ENCODE peak calls at places on chromosomes 5 and 9, in six cellular contexts. S is endodermal cell, W is GM06990, Y is fibroblast of the aortic adventitia, H is heart right ventricle, O is fibroblast of pulmonary artery. X is an unnamed sample.

GRCh38 chr5:72063219-72063819 is 44.0 kb upstream of the MAP1B start:
- DNase-seq in O (peak; percentile 51), W (no peak), H (no peak), S (peak; percentile 87), Y (peak; percentile 41), X (peak; percentile 4)

GRCh38 chr9:6354072-6354686 is 26.0 kb downstream of the TPD52L3 start:
- DNase-seq in W (peak; percentile 33), Y (peak; percentile 89), O (peak; percentile 86), S (peak; percentile 63), H (no peak), X (peak; percentile 73)

GRCh38 chr9:33184947-33185346 is 17.8 kb upstream of the B4GALT1 start:
- DNase-seq in Y (peak; percentile 83), O (no peak), H (no peak), W (no peak), S (no peak), X (no peak)

GRCh38 chr5:38672059-38672791 is 115.8 kb upstream of the LIFR start:
- DNase-seq in O (peak; percentile 90), Y (peak; percentile 99), W (no peak), H (no peak), S (peak; percentile 58), X (peak; percentile 22)

GRCh38 chr5:11383506-11384095 is 520.6 kb downstream of the CTNND2 start:
- DNase-seq in S (no peak), W (no peak), Y (no peak), H (no peak), O (no peak), X (no peak)

GRCh38 chr5:175894805-175895204 is 23.4 kb downstream of the CPLX2 start:
- DNase-seq in H (no peak), W (no peak), Y (no peak), O (no peak), S (no peak), X (no peak)

GRCh38 chr5:95646569-95647330 is at the start of gene RFESD:
- DNase-seq in Y (peak; percentile 90), S (peak; percentile 98), W (peak; percentile 97), H (peak; percentile 99), O (peak; percentile 96), X (peak; percentile 96)

GRCh38 chr9:19032411-19032810 is 598 bp downstream of the SAXO1 start:
- DNase-seq in Y (no peak), W (no peak), O (no peak), H (no peak), S (no peak), X (no peak)

GRCh38 chr5:135223404-135223803 is 175.6 kb downstream of the MACROH2A1 start:
- DNase-seq in W (no peak), S (peak; percentile 11), H (no peak), O (no peak), Y (no peak), X (no peak)

GRCh38 chr9:136972743-136973142 is 4.6 kb upstream of the PTGDS start:
- DNase-seq in S (no peak), H (peak; percentile 10), Y (no peak), W (no peak), O (no peak), X (no peak)

GRCh38 chr9:111922324-111923013 is 25.9 kb downstream of the UGCG start:
- DNase-seq in H (no peak), S (no peak), W (no peak), O (no peak), Y (no peak), X (no peak)

GRCh38 chr9:130845901-130846381 is 10.9 kb downstream of the ABL1 start:
- DNase-seq in W (no peak), S (peak; percentile 50), Y (peak; percentile 89), H (no peak), O (peak; percentile 89), X (peak; percentile 72)

GRCh38 chr5:57791875-57792274 is 309.3 kb upstream of the ACTBL2 start:
- DNase-seq in H (no peak), W (no peak), Y (no peak), S (no peak), O (no peak), X (no peak)

GRCh38 chr5:142542906-142543305 is 143.0 kb downstream of the FGF1 start:
- DNase-seq in Y (peak; percentile 82), H (no peak), S (no peak), O (peak; percentile 83), W (no peak), X (peak; percentile 71)

GRCh38 chr9:26786571-26786970 is 106.0 kb downstream of the CAAP1 start:
- DNase-seq in S (no peak), O (no peak), W (no peak), Y (no peak), H (no peak), X (no peak)

GRCh38 chr5:61308699-61309098 is 23.4 kb upstream of the ZSWIM6 start:
- DNase-seq in H (no peak), S (no peak), O (no peak), W (no peak), Y (peak; percentile 40), X (no peak)

GRCh38 chr5:88881566-88881965 is 1.4 kb downstream of the MEF2C start:
- DNase-seq in S (no peak), Y (peak; percentile 60), W (no peak), O (peak; percentile 43), H (no peak), X (peak; percentile 8)

GRCh38 chr9:124349267-124349666 is 66.0 kb downstream of the PSMB7 start:
- DNase-seq in S (no peak), Y (no peak), W (no peak), O (no peak), H (no peak), X (no peak)

GRCh38 chr9:124351672-124352468 is 63.4 kb downstream of the PSMB7 start:
- DNase-seq in H (no peak), S (no peak), O (no peak), Y (no peak), W (no peak), X (no peak)

GRCh38 chr9:124348831-124349230 is 66.4 kb downstream of the PSMB7 start:
- DNase-seq in Y (no peak), H (no peak), S (no peak), O (no peak), W (peak; percentile 24), X (no peak)

GRCh38 chr9:124349675-124350484 is 65.4 kb downstream of the PSMB7 start:
- DNase-seq in S (no peak), W (peak; percentile 22), Y (no peak), O (no peak), H (no peak), X (no peak)

GRCh38 chr9:124350485-124351263 is 64.6 kb downstream of the PSMB7 start:
- DNase-seq in H (no peak), W (no peak), S (no peak), Y (no peak), O (no peak), X (no peak)
- TF ChIP-seq CTCF in H (no peak), W (no peak), S (no peak), Y (no peak), O (no peak), X (no peak)

GRCh38 chr9:113958556-113958955 is 82.4 kb downstream of the ZNF618 start:
- DNase-seq in H (no peak), S (peak; percentile 39), W (no peak), O (no peak), Y (no peak), X (no peak)

GRCh38 chr9:113962391-113962790 is 86.3 kb downstream of the ZNF618 start:
- DNase-seq in W (no peak), Y (no peak), S (peak; percentile 51), O (no peak), H (no peak), X (no peak)

GRCh38 chr9:113963017-113963620 is 87.0 kb downstream of the ZNF618 start:
- DNase-seq in S (peak; percentile 86), Y (peak; percentile 56), O (peak; percentile 75), W (no peak), H (peak; percentile 31), X (peak; percentile 44)

GRCh38 chr9:113957778-113958430 is 81.8 kb downstream of the ZNF618 start:
- DNase-seq in H (no peak), Y (peak; percentile 96), O (peak; percentile 80), S (peak; percentile 34), W (no peak), X (peak; percentile 90)

DNA sequence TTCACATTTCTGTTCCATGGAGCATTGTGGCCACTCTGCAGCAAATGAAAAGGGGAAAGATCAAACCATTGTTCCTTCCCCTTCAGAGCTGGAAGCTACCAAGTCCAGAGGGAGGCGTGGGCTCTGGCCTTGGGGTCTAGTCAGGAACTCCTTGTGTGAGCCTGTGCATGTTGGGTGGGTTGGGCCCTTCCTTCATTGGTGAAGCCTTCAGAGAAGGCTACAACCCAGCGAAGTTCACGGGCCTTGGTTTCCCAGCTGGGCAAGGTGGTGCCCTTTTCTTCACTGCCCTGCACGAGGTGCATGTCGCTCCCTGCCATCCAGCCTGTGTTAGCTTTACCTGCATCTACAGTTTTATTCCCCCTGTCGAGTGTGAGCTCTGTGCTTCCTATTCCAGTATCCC is 84.6 kb downstream of the ZNF618 start:
- DNase-seq in Y (no peak), O (no peak), H (no peak), S (no peak), W (no peak), X (no peak)
- H3K4me3 ChIP-seq in Y (no peak overlapping the region), O (no peak overlapping the region), H (no peak overlapping the region), S (no peak overlapping the region), W (no peak overlapping the region), X (no peak overlapping the region)

DNA sequence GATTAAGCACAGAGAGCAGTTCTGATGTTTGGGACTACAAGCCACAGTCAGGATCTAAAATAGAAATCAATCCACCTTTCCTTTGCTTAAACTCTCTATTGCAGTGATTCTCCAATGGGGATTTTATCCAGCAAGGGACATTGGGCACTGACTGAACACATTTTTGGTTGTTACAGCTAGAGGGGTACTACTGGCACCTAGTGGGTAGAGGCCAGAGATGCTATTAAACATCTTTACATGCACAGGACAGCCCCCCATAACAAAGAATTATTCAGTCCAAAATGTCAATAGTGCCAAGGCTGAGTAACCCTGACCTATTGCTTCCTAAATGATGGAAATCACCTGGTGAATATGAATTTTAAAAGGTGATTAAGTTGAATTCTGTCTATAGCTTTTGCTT is 12.0 kb downstream of the ZNF622 start:
- DNase-seq in O (no peak), S (no peak), W (no peak), Y (no peak), H (no peak), X (no peak)
- TF ChIP-seq CTCF in O (no peak), S (peak; percentile 72), W (no peak), Y (no peak), H (no peak), X (no peak)

GRCh38 chr5:98769256-98770157 is 4.0 kb upstream of the RGMB start:
- DNase-seq in S (peak; percentile 85), Y (peak; percentile 56), W (peak; percentile 50), H (peak; percentile 40), O (peak; percentile 53), X (peak; percentile 85)

GRCh38 chr5:98765815-98766214 is 7.6 kb upstream of the RGMB start:
- DNase-seq in W (no peak), S (no peak), Y (no peak), O (no peak), H (no peak), X (no peak)

GRCh38 chr5:98768160-98769005 is 5.1 kb upstream of the RGMB start:
- DNase-seq in S (peak; percentile 92), O (peak; percentile 66), H (no peak), W (no peak), Y (peak; percentile 69), X (peak; percentile 69)

GRCh38 chr5:98769006-98769255 is 4.5 kb upstream of the RGMB start:
- DNase-seq in O (no peak), Y (no peak), W (peak; percentile 33), S (peak; percentile 89), H (peak; percentile 55), X (no peak)

DNA sequence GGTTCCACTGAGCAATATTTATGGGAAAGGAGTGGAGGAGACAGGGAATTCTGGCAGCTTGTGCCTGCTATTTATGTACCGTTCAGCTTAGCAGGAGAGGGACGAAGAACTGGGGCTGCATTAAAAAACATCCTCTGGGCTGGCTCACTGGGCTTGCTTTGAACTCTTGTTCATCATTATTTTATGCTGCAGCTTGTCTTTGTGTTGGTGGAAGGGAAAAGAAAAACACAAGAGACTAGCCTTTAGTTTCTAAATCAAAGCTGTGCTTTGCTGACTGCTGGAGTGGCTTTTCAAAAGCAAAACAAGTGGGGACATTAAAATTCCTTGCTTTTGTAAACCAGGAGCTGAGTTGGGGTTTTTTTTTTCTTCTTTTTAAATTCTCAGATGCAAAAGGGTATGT is 5.9 kb upstream of the RGMB start:
- DNase-seq in W (no peak), H (no peak), S (no peak), O (no peak), Y (no peak), X (no peak)
- H3K4me3 ChIP-seq in W (no peak overlapping the region), H (no peak overlapping the region), S (peak overlapping the region; percentile 98), O (no peak overlapping the region), Y (no peak overlapping the region), X (no peak overlapping the region)